ENCODE peak calls at places on chromosomes 13 and 19, in five cellular contexts. I, H, D, F and K are unnamed samples.
A peak's percentile ranks its signal among the peaks of the same experiment; 100 is the strongest.

GRCh38 chr19:46495789-46496099 is at the start of gene PNMA8B:
- DNase-seq in I (no peak), H (peak; percentile 71), D (peak; percentile 78), F (no peak), K (no peak)

GRCh38 chr13:26037302-26037701 is 14.5 kb downstream of the SHISA2 start:
- DNase-seq in I (no peak), H (peak; percentile 41), D (peak; percentile 69), F (no peak), K (no peak)

GRCh38 chr19:58338825-58339558 is 12.2 kb downstream of the ZSCAN22 start:
- DNase-seq in I (no peak), H (no peak), D (no peak), F (no peak), K (no peak)

GRCh38 chr13:51623473-51623872 is 39.2 kb downstream of the WDFY2 start:
- DNase-seq in I (no peak), H (no peak), D (no peak), F (no peak), K (no peak)

GRCh38 chr19:6876790-6877189 is 10.6 kb upstream of the ADGRE1 start:
- DNase-seq in I (no peak), H (no peak), D (no peak), F (no peak), K (no peak)

GRCh38 chr13:108200781-108201398 is 14.4 kb downstream of the LIG4 start:
- DNase-seq in I (no peak), H (no peak), D (no peak), F (no peak), K (no peak)

GRCh38 chr13:94329754-94330551 is 149.5 kb downstream of the DCT start:
- DNase-seq in I (peak; percentile 15), H (no peak), D (no peak), F (peak; percentile 28), K (no peak)

GRCh38 chr13:25836709-25837316 is 215.0 kb downstream of the SHISA2 start:
- DNase-seq in I (no peak), H (no peak), D (no peak), F (no peak), K (no peak)

GRCh38 chr13:99307648-99308339 is 595 bp upstream of the GPR183 start:
- DNase-seq in I (no peak), H (no peak), D (no peak), F (no peak), K (no peak)

GRCh38 chr19:18712981-18713380 is 29.5 kb downstream of the CRTC1 start:
- DNase-seq in I (no peak), H (no peak), D (no peak), F (no peak), K (no peak)

GRCh38 chr13:27396252-27396846 is 28.1 kb upstream of the GTF3A start:
- DNase-seq in I (no peak), H (no peak), D (no peak), F (peak; percentile 95), K (no peak)

GRCh38 chr13:75530536-75530935 is 7.1 kb downstream of the COMMD6 start:
- DNase-seq in I (no peak), H (no peak), D (no peak), F (peak; percentile 81), K (no peak)

GRCh38 chr19:23260956-23261355 is 10.8 kb upstream of the ZNF724 start:
- DNase-seq in I (no peak), H (no peak), D (no peak), F (no peak), K (no peak)

GRCh38 chr19:4557971-4558941 is 1.2 kb downstream of the SEMA6B start:
- DNase-seq in I (no peak), H (no peak), D (no peak), F (no peak), K (no peak)

GRCh38 chr13:91349992-91350911 is 2.8 kb downstream of the MIR17HG start:
- DNase-seq in I (no peak), H (no peak), D (no peak), F (no peak), K (no peak)

GRCh38 chr13:100394005-100394695 is 194.4 kb downstream of the GGACT start:
- DNase-seq in I (no peak), H (no peak), D (no peak), F (no peak), K (peak; percentile 51)

GRCh38 chr13:22757530-22758120 is 423.2 kb upstream of the SGCG start:
- DNase-seq in I (no peak), H (no peak), D (no peak), F (no peak), K (no peak)

GRCh38 chr19:54325194-54325621 is 12.2 kb upstream of the LILRA5 start:
- DNase-seq in I (peak; percentile 60), H (peak; percentile 70), D (no peak), F (peak; percentile 30), K (no peak)

GRCh38 chr13:75468602-75469001 is 13.4 kb downstream of the TBC1D4 start:
- DNase-seq in I (no peak), H (no peak), D (no peak), F (no peak), K (no peak)

GRCh38 chr19:42409477-42409876 is 17.7 kb downstream of the LIPE start:
- DNase-seq in I (no peak), H (no peak), D (no peak), F (no peak), K (no peak)

GRCh38 chr19:5880604-5881078 is 10.3 kb upstream of the FUT5 start:
- DNase-seq in I (no peak), H (no peak), D (no peak), F (peak; percentile 90), K (no peak)

GRCh38 chr19:5822181-5822844 is 17.2 kb downstream of the FUT6 start:
- DNase-seq in I (no peak), H (no peak), D (no peak), F (no peak), K (no peak)

GRCh38 chr19:29549105-29550070 is 23.6 kb downstream of the VSTM2B start:
- DNase-seq in I (no peak), H (no peak), D (no peak), F (no peak), K (no peak)

GRCh38 chr13:69389899-69390298 is 717.7 kb upstream of the ATXN8OS start:
- DNase-seq in I (no peak), H (no peak), D (no peak), F (no peak), K (no peak)

DNA sequence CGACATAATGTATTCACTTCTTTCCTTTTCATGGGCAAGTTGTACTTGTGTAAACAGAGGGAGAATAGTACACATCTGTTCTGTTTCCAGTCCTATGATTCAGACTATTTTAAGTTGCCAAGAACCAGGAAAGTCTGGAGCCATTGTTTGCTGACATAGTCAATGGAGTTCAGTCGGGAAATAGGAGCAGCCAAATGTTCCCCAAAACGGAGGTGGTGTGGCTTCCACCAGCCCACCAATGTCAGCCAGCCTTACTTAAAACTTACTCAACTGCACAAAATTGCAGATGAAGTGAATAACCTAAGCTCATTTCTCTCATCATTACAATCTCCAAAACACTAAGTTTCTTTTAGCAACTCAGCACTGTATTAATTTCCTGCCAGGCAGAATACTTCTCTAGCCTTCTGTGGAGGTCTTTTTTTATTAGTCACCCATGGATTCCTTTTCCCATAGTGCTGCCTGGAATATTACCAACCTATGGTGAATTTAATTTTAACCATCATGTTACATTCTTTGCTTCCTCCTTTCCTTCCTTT is 22.3 kb upstream of the CSNK1A1L start:
- DNase-seq in I (no peak), H (no peak), D (no peak), F (no peak), K (no peak)
- TF ChIP-seq HDAC2 in I (no peak), H (no peak), D (no peak), F (no peak), K (no peak)

GRCh38 chr13:43363156-43363918 is 340.0 kb downstream of the DNAJC15 start:
- DNase-seq in I (no peak), H (no peak), D (no peak), F (no peak), K (no peak)

GRCh38 chr13:43365042-43365344 is 341.6 kb downstream of the DNAJC15 start:
- DNase-seq in I (no peak), H (no peak), D (no peak), F (no peak), K (no peak)

GRCh38 chr13:43368003-43368402 is 344.6 kb downstream of the DNAJC15 start:
- DNase-seq in I (no peak), H (no peak), D (no peak), F (no peak), K (no peak)

GRCh38 chr13:43360911-43361605 is 337.7 kb downstream of the DNAJC15 start:
- DNase-seq in I (no peak), H (no peak), D (no peak), F (no peak), K (no peak)

DNA sequence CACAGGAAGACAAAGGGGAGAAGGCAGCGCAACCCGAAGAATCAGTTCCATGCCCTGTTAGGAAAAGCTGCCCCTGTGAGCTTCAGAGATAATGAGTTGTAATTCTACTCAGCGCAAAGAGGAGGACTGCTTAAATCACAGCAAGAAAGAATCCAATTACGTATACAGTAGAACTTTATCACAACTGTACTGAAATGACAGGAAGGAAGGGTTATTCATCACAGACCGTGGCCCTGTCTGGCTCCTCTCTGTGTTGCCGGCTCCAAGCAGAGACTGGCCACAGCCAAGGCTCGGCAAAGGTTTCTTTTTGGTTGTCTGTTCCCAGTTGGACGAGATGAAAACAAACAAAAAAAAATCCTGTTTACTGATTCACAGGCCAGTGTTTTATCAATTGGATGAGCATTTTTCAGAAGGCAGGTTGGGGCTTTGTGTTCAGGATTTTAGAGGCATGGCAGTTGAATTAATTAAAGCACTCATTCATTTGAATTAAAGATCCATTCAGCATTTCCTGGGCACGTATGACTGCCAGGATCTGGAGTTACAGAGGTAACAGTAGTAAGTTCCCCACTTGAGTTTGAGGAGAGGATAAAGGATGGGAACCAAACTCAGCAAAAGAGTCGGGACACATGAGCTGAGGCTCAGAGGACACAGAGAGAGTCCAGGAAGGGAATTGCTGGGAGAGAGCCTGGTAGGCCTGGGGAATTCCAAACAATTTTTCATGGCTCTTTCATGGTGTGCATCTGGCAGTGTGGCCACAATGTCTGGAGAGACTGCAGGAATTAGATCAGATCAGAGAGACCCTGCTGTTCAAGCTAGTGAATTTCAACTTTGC is 341.0 kb downstream of the DNAJC15 start:
- DNase-seq in I (no peak), H (no peak), D (no peak), F (no peak), K (no peak)
- TF ChIP-seq HDAC2 in I (no peak), H (no peak), D (no peak), F (no peak), K (no peak)

DNA sequence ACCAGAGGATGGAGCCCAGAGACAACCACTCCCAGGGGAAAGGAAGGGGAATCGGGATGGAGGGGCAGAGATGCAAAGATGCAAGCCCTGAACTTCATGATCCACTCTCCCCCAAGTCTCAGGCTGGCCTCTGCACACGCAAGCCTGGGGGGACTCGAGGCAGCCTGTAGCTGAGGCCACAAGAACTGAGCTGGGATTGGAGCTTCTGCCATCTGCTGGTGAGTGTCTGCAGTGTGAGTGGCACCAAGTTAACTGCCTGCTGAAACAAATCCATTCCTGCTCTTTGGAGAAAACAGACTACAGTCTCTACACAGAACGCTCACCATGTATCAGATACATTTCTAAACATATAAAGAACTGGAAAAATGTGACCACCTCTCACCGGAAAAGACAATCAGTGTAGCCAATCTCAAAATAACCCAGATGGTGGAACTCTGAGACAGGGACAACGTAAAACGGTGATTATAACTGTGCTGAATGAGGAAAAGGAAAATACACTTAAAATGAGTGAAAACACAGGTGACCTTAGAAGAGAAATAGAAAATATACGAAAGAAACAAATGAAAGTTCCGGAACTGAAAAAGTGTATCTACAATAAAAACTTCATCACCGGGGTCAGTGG is 62.1 kb downstream of the KLF2 start:
- DNase-seq in I (peak; percentile 35), H (peak; percentile 63), D (peak; percentile 25), F (peak; percentile 32), K (no peak)
- TF ChIP-seq HDAC2 in I (no peak), H (no peak), D (no peak), F (no peak), K (no peak)

GRCh38 chr19:30557927-30558557 is 185.9 kb downstream of the ZNF536 start:
- DNase-seq in I (no peak), H (no peak), D (no peak), F (no peak), K (no peak)
- TF ChIP-seq HDAC2 in I (no peak), H (no peak), D (no peak), F (no peak), K (no peak)